ENCODE peak calls at places on chromosome 3, in eight cellular contexts. One of them, this sample, is unnamed.
A peak's percentile ranks its signal among the peaks of the same experiment; 100 is the strongest.

GRCh38 chr3:48492461-48493202 is 11.3 kb downstream of the SHISA5 start:
- DNase-seq in colonic mucosa: no peak
- DNase-seq in uterus: no peak
- DNase-seq in sigmoid colon: no peak
- DNase-seq in fibroblast of lung: peak; percentile 68
- DNase-seq in psoas muscle: no peak
- DNase-seq in A549: no peak
- DNase-seq in body of pancreas: no peak
- DNase-seq in this sample: no peak

GRCh38 chr3:135633078-135633477 is 332.4 kb upstream of the PPP2R3A start:
- DNase-seq in uterus: no peak
- DNase-seq in colonic mucosa: no peak
- DNase-seq in psoas muscle: no peak
- DNase-seq in body of pancreas: no peak
- DNase-seq in sigmoid colon: no peak
- DNase-seq in A549: no peak
- DNase-seq in fibroblast of lung: no peak
- DNase-seq in this sample: no peak

GRCh38 chr3:149407898-149408297 is 30.4 kb upstream of the TM4SF1 start:
- DNase-seq in A549: no peak
- DNase-seq in sigmoid colon: no peak
- DNase-seq in psoas muscle: no peak
- DNase-seq in colonic mucosa: no peak
- DNase-seq in fibroblast of lung: peak; percentile 75
- DNase-seq in uterus: no peak
- DNase-seq in body of pancreas: no peak
- DNase-seq in this sample: no peak

GRCh38 chr3:59017617-59017984 is 32.2 kb downstream of the CFAP20DC start:
- DNase-seq in psoas muscle: no peak
- DNase-seq in uterus: no peak
- DNase-seq in colonic mucosa: no peak
- DNase-seq in A549: no peak
- DNase-seq in body of pancreas: peak; percentile 29
- DNase-seq in fibroblast of lung: no peak
- DNase-seq in sigmoid colon: no peak
- DNase-seq in this sample: no peak

GRCh38 chr3:171192176-171192854 is 165.8 kb upstream of the SLC2A2 start:
- DNase-seq in A549: peak; percentile 42
- DNase-seq in uterus: no peak
- DNase-seq in psoas muscle: no peak
- DNase-seq in body of pancreas: no peak
- DNase-seq in fibroblast of lung: peak; percentile 99
- DNase-seq in colonic mucosa: no peak
- DNase-seq in sigmoid colon: no peak
- DNase-seq in this sample: no peak

GRCh38 chr3:178947738-178948137 is 123.9 kb downstream of the ZMAT3 start:
- DNase-seq in sigmoid colon: no peak
- DNase-seq in colonic mucosa: no peak
- DNase-seq in psoas muscle: no peak
- DNase-seq in uterus: no peak
- DNase-seq in body of pancreas: no peak
- DNase-seq in A549: no peak
- DNase-seq in fibroblast of lung: no peak
- DNase-seq in this sample: no peak

GRCh38 chr3:112115806-112116383 is 17.2 kb downstream of the GCSAM start:
- DNase-seq in fibroblast of lung: no peak
- DNase-seq in colonic mucosa: no peak
- DNase-seq in A549: no peak
- DNase-seq in psoas muscle: no peak
- DNase-seq in uterus: no peak
- DNase-seq in body of pancreas: no peak
- DNase-seq in sigmoid colon: no peak
- DNase-seq in this sample: no peak

GRCh38 chr3:58345457-58345856 is 12.8 kb downstream of the PXK start:
- DNase-seq in psoas muscle: no peak
- DNase-seq in fibroblast of lung: no peak
- DNase-seq in sigmoid colon: no peak
- DNase-seq in colonic mucosa: no peak
- DNase-seq in uterus: no peak
- DNase-seq in A549: no peak
- DNase-seq in body of pancreas: no peak
- DNase-seq in this sample: no peak

GRCh38 chr3:177084616-177085015 is 112.7 kb downstream of the TBL1XR1 start:
- DNase-seq in body of pancreas: no peak
- DNase-seq in fibroblast of lung: no peak
- DNase-seq in uterus: no peak
- DNase-seq in psoas muscle: no peak
- DNase-seq in colonic mucosa: no peak
- DNase-seq in sigmoid colon: no peak
- DNase-seq in A549: no peak
- DNase-seq in this sample: no peak

DNA sequence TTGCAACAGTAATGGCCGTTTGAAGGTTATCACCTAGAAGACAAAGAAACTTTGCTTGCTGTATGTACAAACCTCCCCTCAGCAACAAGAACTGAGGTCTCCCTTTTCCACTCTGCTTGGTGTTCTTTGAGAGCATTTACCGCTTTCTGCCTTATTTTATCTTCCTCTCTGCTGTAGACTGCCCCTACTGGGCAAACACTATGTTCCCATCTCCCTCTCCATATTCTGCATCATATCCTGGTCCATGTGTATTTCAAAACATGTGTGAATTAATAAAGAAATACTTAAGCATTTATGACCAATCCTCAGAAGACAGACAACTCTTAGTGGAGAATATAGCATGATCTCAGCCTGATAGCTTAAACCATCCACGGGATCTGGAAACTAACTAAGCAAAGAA is 64.4 kb downstream of the ATP13A5 start:
- DNase-seq in colonic mucosa: no peak
- DNase-seq in body of pancreas: no peak
- DNase-seq in fibroblast of lung: no peak
- DNase-seq in uterus: no peak
- DNase-seq in psoas muscle: no peak
- DNase-seq in sigmoid colon: no peak
- DNase-seq in A549: no peak
- DNase-seq in this sample: no peak
- TF ChIP-seq CTCF in colonic mucosa: no peak
- TF ChIP-seq CTCF in body of pancreas: no peak
- TF ChIP-seq CTCF in fibroblast of lung: no peak
- TF ChIP-seq CTCF in uterus: no peak
- TF ChIP-seq CTCF in psoas muscle: no peak
- TF ChIP-seq CTCF in sigmoid colon: no peak
- TF ChIP-seq CTCF in A549: no peak
- TF ChIP-seq CTCF in this sample: no peak

DNA sequence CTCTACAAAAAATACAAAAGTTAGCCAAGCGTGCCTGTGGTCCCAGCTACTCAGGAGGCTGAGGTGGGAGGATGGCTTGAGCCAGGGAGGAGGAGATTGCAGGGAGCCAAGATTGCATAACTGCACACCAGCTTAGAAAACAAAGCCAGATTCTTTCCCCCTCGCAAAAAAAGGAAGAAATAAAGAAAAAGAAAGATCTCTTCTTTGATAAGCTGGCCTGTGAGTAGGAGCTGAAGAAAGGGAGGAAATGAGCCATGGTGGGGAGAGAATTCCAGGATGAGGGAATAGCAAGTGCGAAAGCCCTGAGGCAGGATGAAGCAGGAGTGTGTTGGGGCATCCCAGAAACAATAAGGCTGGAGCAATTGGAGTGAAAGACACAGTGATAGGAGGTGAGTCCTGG is 24.5 kb upstream of the TOP2B start:
- DNase-seq in sigmoid colon: no peak
- DNase-seq in uterus: no peak
- DNase-seq in A549: no peak
- DNase-seq in psoas muscle: no peak
- DNase-seq in body of pancreas: no peak
- DNase-seq in colonic mucosa: no peak
- DNase-seq in fibroblast of lung: no peak
- DNase-seq in this sample: no peak
- H3K27ac ChIP-seq in sigmoid colon: no peak overlapping the region
- H3K27ac ChIP-seq in uterus: no peak overlapping the region
- H3K27ac ChIP-seq in A549: no peak overlapping the region
- H3K27ac ChIP-seq in psoas muscle: no peak overlapping the region
- H3K27ac ChIP-seq in body of pancreas: no peak overlapping the region
- H3K27ac ChIP-seq in colonic mucosa: no peak overlapping the region
- H3K27ac ChIP-seq in fibroblast of lung: no peak overlapping the region
- H3K27ac ChIP-seq in this sample: no peak overlapping the region

DNA sequence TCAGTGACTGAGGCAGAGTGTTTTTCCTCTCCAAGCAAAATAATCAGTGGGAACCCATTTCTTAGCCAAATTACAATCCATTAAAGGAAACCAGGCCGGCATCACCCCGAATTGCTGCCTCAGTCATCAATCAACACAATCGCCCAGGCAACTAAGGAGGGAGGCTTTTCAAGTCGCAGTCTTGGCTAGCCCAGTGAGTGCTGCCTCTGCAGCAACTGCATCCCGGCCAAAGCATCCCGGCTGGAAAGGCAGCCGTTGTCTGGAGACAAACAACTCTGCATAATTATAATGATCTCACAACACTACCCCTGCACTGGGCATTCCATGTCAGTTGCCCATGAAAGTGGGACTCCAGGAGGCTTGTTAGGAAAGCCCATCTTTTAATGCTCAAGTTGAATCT is 213.6 kb upstream of the PRICKLE2 start:
- DNase-seq in uterus: no peak
- DNase-seq in colonic mucosa: no peak
- DNase-seq in body of pancreas: no peak
- DNase-seq in fibroblast of lung: no peak
- DNase-seq in A549: no peak
- DNase-seq in sigmoid colon: no peak
- DNase-seq in psoas muscle: no peak
- DNase-seq in this sample: no peak
- H3K4me1 ChIP-seq in uterus: no peaks in the 10 kb centered on the region
- H3K4me1 ChIP-seq in colonic mucosa: no peaks in the 10 kb centered on the region
- H3K4me1 ChIP-seq in body of pancreas: peaks cover 42% of the 10 kb centered on the region
- H3K4me1 ChIP-seq in fibroblast of lung: peaks cover 11% of the 10 kb centered on the region
- H3K4me1 ChIP-seq in A549: peaks cover 38% of the 10 kb centered on the region
- H3K4me1 ChIP-seq in sigmoid colon: no peaks in the 10 kb centered on the region
- H3K4me1 ChIP-seq in psoas muscle: no peaks in the 10 kb centered on the region
- H3K4me1 ChIP-seq in this sample: no peaks in the 10 kb centered on the region

DNA sequence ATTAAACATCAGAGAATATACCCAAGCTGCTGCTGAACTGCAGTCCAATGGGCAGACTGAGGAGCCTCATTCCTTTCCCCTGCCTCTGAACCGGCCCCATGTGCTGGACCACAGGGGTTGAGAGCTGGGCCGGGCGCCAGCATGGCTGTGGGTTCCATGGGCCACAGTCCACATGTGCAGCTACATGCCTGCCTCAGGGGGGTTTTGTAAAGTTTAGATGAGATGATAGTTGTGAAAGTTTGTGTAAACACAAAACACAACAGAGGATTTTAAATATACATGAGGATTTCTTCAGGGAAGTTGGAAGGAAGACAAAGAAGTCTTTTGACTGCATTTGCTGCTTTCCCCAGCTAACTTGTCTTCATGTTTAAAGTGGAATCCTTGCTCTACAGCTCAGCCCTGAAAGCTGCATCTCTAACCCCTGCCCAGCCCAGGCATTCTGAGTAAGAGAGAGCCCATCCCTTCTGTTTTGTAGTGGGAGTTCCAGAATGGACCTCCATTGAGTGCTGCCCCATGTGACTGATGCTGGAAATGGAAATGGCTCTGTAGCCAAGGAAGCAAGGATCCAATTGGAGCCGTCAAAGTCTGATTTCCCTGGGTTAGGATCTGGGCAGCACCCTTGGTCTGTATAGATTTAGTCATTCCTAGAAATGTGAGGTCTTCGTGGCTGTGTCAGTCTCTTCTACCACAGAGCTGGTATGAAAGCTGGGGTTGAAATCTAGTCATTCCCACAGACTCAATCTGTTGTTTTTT is 17.5 kb downstream of the SLC12A8 start:
- DNase-seq in sigmoid colon: no peak
- DNase-seq in A549: no peak
- DNase-seq in fibroblast of lung: peak; percentile 83
- DNase-seq in uterus: no peak
- DNase-seq in psoas muscle: no peak
- DNase-seq in colonic mucosa: no peak
- DNase-seq in body of pancreas: no peak
- DNase-seq in this sample: no peak
- TF ChIP-seq CTCF in sigmoid colon: no peak
- TF ChIP-seq CTCF in A549: no peak
- TF ChIP-seq CTCF in fibroblast of lung: peak; percentile 14
- TF ChIP-seq CTCF in uterus: no peak
- TF ChIP-seq CTCF in psoas muscle: no peak
- TF ChIP-seq CTCF in colonic mucosa: no peak
- TF ChIP-seq CTCF in body of pancreas: no peak
- TF ChIP-seq CTCF in this sample: no peak

GRCh38 chr3:12229896-12230295 is 59.0 kb upstream of the PPARG start:
- DNase-seq in uterus: no peak
- DNase-seq in body of pancreas: no peak
- DNase-seq in psoas muscle: no peak
- DNase-seq in sigmoid colon: no peak
- DNase-seq in A549: no peak
- DNase-seq in colonic mucosa: peak; percentile 65
- DNase-seq in fibroblast of lung: peak; percentile 38
- DNase-seq in this sample: no peak
- H3K27ac ChIP-seq in uterus: no peak overlapping the region
- H3K27ac ChIP-seq in body of pancreas: no peak overlapping the region
- H3K27ac ChIP-seq in psoas muscle: no peak overlapping the region
- H3K27ac ChIP-seq in sigmoid colon: no peak overlapping the region
- H3K27ac ChIP-seq in A549: no peak overlapping the region
- H3K27ac ChIP-seq in colonic mucosa: no peak overlapping the region
- H3K27ac ChIP-seq in fibroblast of lung: no peak overlapping the region
- H3K27ac ChIP-seq in this sample: no peak overlapping the region

DNA sequence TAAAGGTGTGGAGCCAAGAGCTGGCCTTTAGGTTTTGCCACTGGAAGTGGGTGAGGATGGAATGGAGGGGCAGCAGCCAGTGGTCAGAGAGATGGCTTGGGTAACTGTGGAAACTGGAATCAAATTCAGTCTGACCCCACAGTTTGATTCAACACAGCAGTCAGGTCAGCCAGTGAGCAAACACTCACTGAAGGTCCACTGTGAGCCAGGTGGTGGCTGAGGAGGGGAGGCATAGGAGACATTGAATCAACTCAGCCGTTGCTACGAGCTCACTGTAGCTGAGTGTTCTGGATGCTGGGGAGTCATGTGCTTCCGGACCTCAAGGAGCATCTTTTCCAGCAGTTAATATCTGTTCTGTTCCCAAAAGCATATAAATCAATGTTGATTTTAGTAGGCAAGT is 37.5 kb downstream of the LPP start:
- DNase-seq in uterus: no peak
- DNase-seq in fibroblast of lung: no peak
- DNase-seq in A549: no peak
- DNase-seq in sigmoid colon: no peak
- DNase-seq in colonic mucosa: no peak
- DNase-seq in body of pancreas: no peak
- DNase-seq in psoas muscle: no peak
- DNase-seq in this sample: no peak
- H3K4me1 ChIP-seq in uterus: no peaks in the 10 kb centered on the region
- H3K4me1 ChIP-seq in fibroblast of lung: peaks cover 7% of the 10 kb centered on the region
- H3K4me1 ChIP-seq in A549: peaks cover 24% of the 10 kb centered on the region
- H3K4me1 ChIP-seq in sigmoid colon: no peaks in the 10 kb centered on the region
- H3K4me1 ChIP-seq in colonic mucosa: no peaks in the 10 kb centered on the region
- H3K4me1 ChIP-seq in body of pancreas: peaks cover 19% of the 10 kb centered on the region
- H3K4me1 ChIP-seq in psoas muscle: peaks cover 63% of the 10 kb centered on the region
- H3K4me1 ChIP-seq in this sample: peaks cover 30% of the 10 kb centered on the region

DNA sequence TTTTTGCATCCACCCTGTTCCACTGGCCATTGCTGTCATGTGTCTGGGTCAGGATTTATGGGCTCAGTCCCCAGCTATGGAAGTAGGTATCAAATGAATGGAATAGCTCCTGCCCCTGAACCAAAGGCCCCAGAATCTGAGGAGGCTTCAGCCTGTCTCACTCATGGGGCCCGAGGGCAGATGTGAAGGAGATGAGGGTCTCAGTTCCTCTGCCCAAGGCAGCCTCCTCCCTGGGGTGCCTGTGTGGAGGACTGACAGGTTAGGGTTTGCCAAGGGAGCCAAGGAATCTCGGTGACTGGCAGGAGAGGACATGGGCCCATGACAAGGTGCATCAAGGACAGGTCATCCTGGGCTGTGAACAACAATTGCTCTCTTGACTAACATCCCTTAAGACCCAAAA is 70.4 kb downstream of the CPN2 start:
- DNase-seq in psoas muscle: no peak
- DNase-seq in body of pancreas: no peak
- DNase-seq in fibroblast of lung: no peak
- DNase-seq in colonic mucosa: no peak
- DNase-seq in sigmoid colon: peak; percentile 53
- DNase-seq in A549: no peak
- DNase-seq in uterus: peak; percentile 6
- DNase-seq in this sample: no peak
- TF ChIP-seq CTCF in psoas muscle: no peak
- TF ChIP-seq CTCF in body of pancreas: no peak
- TF ChIP-seq CTCF in fibroblast of lung: no peak
- TF ChIP-seq CTCF in colonic mucosa: no peak
- TF ChIP-seq CTCF in sigmoid colon: no peak
- TF ChIP-seq CTCF in A549: no peak
- TF ChIP-seq CTCF in uterus: no peak
- TF ChIP-seq CTCF in this sample: no peak

This sample was measured in thoracic aorta.